ENCODE peak calls at places on chromosomes 2 and 18, in ten cellular contexts. Q is BE2C, L is brain microvascular endothelial cell, B is fibroblast of pulmonary artery, E is psoas muscle, T is HL-60, F is heart left ventricle, C is cardiac fibroblast, H is AG04450, P is fibroblast of villous mesenchyme. R is an unnamed sample.
A peak's percentile ranks its signal among the peaks of the same experiment; 100 is the strongest.

GRCh38 chr2:31729442-31730092 is 148.8 kb upstream of the SRD5A2 start:
- DNase-seq in F (no peak), P (peak; percentile 5), T (no peak), E (no peak), L (peak; percentile 33), B (peak; percentile 27), Q (no peak), H (peak; percentile 4), C (peak; percentile 6), R (peak; percentile 68)

GRCh38 chr2:241040081-241040803 is 41.8 kb downstream of the SNED1 start:
- DNase-seq in C (no peak), H (no peak), F (no peak), L (no peak), T (no peak), Q (no peak), E (no peak), B (no peak), P (no peak), R (no peak)

GRCh38 chr2:222722327-222722946 is 51.0 kb downstream of the MOGAT1 start:
- DNase-seq in B (peak; percentile 89), P (peak; percentile 88), C (peak; percentile 93), H (no peak), E (no peak), F (peak; percentile 30), T (no peak), L (no peak), Q (no peak), R (no peak)

GRCh38 chr2:25347846-25348245 is 6.1 kb upstream of the DNMT3A start:
- DNase-seq in L (no peak), E (no peak), H (peak; percentile 16), P (peak; percentile 23), F (no peak), C (no peak), T (no peak), B (no peak), Q (no peak), R (no peak)

GRCh38 chr18:79695269-79695668 is 15.7 kb downstream of the CTDP1 start:
- DNase-seq in T (no peak), P (no peak), F (no peak), B (no peak), H (no peak), C (no peak), E (no peak), L (peak; percentile 10), Q (no peak), R (no peak)

GRCh38 chr2:158966321-158966720 is 2.1 kb upstream of the TANC1 start:
- DNase-seq in B (no peak), C (no peak), P (peak; percentile 18), F (no peak), T (no peak), E (no peak), L (no peak), H (no peak), Q (no peak), R (no peak)

GRCh38 chr2:138170495-138170894 is 206.2 kb downstream of the HNMT start:
- DNase-seq in E (no peak), Q (no peak), B (no peak), P (peak; percentile 17), C (no peak), L (no peak), F (no peak), T (no peak), H (no peak), R (no peak)

GRCh38 chr2:118784860-118785259 is 62.6 kb downstream of the EN1 start:
- DNase-seq in H (no peak), T (no peak), P (no peak), E (no peak), F (no peak), C (peak; percentile 28), Q (no peak), L (no peak), B (peak; percentile 16), R (no peak)

GRCh38 chr2:183993052-183993451 is 605.3 kb upstream of the ZNF804A start:
- DNase-seq in E (no peak), L (no peak), H (no peak), B (no peak), C (no peak), Q (no peak), F (no peak), T (no peak), P (no peak), R (no peak)

GRCh38 chr2:133959066-133959465 is 294.8 kb upstream of the MGAT5 start:
- DNase-seq in C (no peak), H (no peak), L (no peak), T (no peak), F (no peak), Q (no peak), B (no peak), P (no peak), E (no peak), R (no peak)
- TF ChIP-seq CTCF in C (no peak), H (peak; percentile 14), L (no peak), T (no peak), F (no peak), Q (no peak), B (no peak), P (no peak), E (no peak), R (no peak)

DNA sequence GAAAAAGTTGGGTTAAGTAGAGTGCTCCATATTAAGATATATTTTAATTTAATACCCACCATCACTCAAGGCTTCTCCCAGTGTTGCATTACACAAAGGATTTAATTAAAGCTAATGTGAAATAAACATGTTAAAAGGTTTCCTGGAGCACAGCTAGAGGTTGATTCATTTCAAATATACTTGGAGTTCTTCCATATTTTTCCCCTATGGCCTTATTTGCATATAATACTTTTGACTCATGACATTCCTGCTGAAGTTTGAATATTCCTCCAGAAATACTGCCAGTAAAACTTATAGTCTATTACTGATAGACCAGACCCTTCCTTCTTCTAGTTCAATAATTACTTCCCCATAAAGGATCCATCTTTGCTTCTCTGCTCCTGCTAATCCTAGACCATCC is 227.5 kb downstream of the GULP1 start:
- DNase-seq in H (no peak), F (no peak), B (peak; percentile 69), L (no peak), C (peak; percentile 51), E (no peak), T (no peak), Q (no peak), P (no peak), R (peak; percentile 17)
- TF ChIP-seq CTCF in H (no peak), F (no peak), B (no peak), L (no peak), C (no peak), E (no peak), T (no peak), Q (no peak), P (no peak), R (no peak)

DNA sequence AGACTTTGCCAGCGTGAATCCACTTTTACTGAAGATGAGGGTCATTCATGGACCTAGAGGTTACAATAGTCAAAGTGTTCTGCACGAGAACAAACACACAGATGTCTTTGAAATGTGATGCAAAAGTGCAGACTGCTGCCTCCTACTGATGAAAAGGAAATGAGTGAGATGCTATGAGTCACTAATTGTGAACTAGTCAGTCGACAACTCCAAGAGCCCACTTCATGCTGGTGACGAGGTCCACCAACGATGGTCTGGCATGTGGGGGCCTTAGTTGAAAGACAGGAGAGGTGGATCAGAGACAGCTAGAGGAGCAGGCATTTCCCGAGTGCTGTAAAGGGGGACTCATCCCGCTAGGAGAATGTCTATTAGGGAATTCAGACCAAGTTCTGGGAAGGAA is 17.1 kb upstream of the ZNF236 start:
- DNase-seq in P (no peak), Q (no peak), E (no peak), T (no peak), F (no peak), L (peak; percentile 39), C (peak; percentile 30), H (no peak), B (peak; percentile 37), R (peak; percentile 50)
- TF ChIP-seq CTCF in P (peak; percentile 17), Q (peak; percentile 3), E (no peak), T (peak; percentile 16), F (no peak), L (peak; percentile 45), C (peak; percentile 36), H (no peak), B (peak; percentile 37), R (no peak)

GRCh38 chr2:83602753-83603152 is 856.3 kb downstream of the SUCLG1 start:
- DNase-seq in P (no peak), L (no peak), T (no peak), H (no peak), Q (no peak), C (no peak), F (no peak), E (no peak), B (no peak), R (no peak)
- TF ChIP-seq CTCF in P (no peak), L (no peak), T (no peak), H (no peak), Q (no peak), C (no peak), F (no peak), E (no peak), B (no peak), R (no peak)

DNA sequence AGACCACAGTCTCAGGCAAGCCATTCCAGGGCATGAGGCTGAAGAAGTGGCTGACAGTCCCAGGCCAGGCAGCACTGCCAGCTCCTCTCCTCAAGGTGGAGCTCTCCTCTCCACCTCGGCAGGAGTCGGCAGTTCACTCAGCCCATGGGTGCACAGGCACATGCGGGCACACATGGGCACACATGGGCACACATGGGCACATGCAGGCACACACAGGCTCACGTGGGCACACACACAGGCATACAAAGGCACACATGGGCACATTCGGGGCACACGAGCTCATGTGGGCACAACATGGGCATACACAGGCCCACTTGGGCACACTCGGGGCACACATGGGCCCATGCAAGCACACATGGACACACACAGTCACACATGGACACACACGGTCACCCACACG is 65.3 kb upstream of the TAF1B start:
- DNase-seq in H (no peak), E (no peak), F (no peak), Q (no peak), C (no peak), L (no peak), T (peak; percentile 16), P (no peak), B (no peak), R (peak; percentile 61)
- TF ChIP-seq CTCF in H (peak; percentile 32), E (no peak), F (no peak), Q (peak; percentile 59), C (peak; percentile 43), L (peak; percentile 67), T (peak; percentile 48), P (peak; percentile 47), B (peak; percentile 36), R (no peak)